ENCODE peak calls at places on chromosomes 5 and 9, in seven cellular contexts. C is Peyer's patch, M is A549, G is gastrocnemius medialis, U is aorta, A is endothelial cell of umbilical vein, X is fibroblast of mammary gland. W is an unnamed sample.

GRCh38 chr9:121975801-121976277 is 117.3 kb downstream of the TTLL11 start:
- DNase-seq in M (no peak), X (peak; percentile 58), U (no peak), C (peak; percentile 66), G (no peak), A (no peak), W (no peak)

GRCh38 chr9:136372561-136373299 is 739 bp downstream of the CARD9 start:
- DNase-seq in C (peak; percentile 69), U (peak; percentile 89), G (peak; percentile 31), A (peak; percentile 12), M (no peak), X (peak; percentile 63), W (peak; percentile 59)

GRCh38 chr5:123845356-123846100 is 333.6 kb downstream of the CSNK1G3 start:
- DNase-seq in M (no peak), X (no peak), G (no peak), A (no peak), U (no peak), C (no peak), W (no peak)

GRCh38 chr5:129199308-129199707 is 104.8 kb downstream of the ISOC1 start:
- DNase-seq in C (no peak), G (no peak), U (no peak), X (no peak), A (no peak), M (no peak), W (no peak)

GRCh38 chr9:128702949-128703615 is 779 bp downstream of the PKN3 start:
- DNase-seq in A (peak; percentile 32), U (no peak), C (no peak), G (no peak), M (peak; percentile 60), X (no peak), W (peak; percentile 59)

GRCh38 chr5:154793599-154794524 is 38.7 kb downstream of the LARP1 start:
- DNase-seq in M (no peak), A (peak; percentile 45), G (no peak), C (no peak), U (no peak), X (peak; percentile 17), W (no peak)

GRCh38 chr5:168162464-168162863 is 129.0 kb upstream of the WWC1 start:
- DNase-seq in C (no peak), A (no peak), G (no peak), X (no peak), U (no peak), M (no peak), W (no peak)

GRCh38 chr5:108516771-108517170 is 134.9 kb upstream of the FBXL17 start:
- DNase-seq in M (no peak), A (no peak), G (no peak), U (no peak), X (no peak), C (peak; percentile 70), W (no peak)

GRCh38 chr9:34584970-34585369 is 4.6 kb downstream of the CNTFR start:
- DNase-seq in C (no peak), M (no peak), X (no peak), G (no peak), A (no peak), U (peak; percentile 14), W (no peak)

GRCh38 chr5:158843305-158843704 is 256.4 kb downstream of the EBF1 start:
- DNase-seq in M (no peak), C (no peak), G (no peak), X (no peak), A (no peak), U (no peak), W (no peak)

GRCh38 chr9:99807276-99807852 is 14.3 kb upstream of the NR4A3 start:
- DNase-seq in A (peak; percentile 61), G (no peak), U (peak; percentile 73), M (peak; percentile 69), X (peak; percentile 71), C (peak; percentile 89), W (peak; percentile 49)

GRCh38 chr5:75300084-75300483 is 36.9 kb upstream of the HMGCR start:
- DNase-seq in U (no peak), C (no peak), X (no peak), G (no peak), A (no peak), M (no peak), W (no peak)

GRCh38 chr9:41229408-41230401 is 40.6 kb upstream of the ZNG1F start:
- DNase-seq in M (no peak), U (peak; percentile 45), G (peak; percentile 2), A (peak; percentile 55), C (peak; percentile 52), X (peak; percentile 24), W (peak; percentile 9)

DNA sequence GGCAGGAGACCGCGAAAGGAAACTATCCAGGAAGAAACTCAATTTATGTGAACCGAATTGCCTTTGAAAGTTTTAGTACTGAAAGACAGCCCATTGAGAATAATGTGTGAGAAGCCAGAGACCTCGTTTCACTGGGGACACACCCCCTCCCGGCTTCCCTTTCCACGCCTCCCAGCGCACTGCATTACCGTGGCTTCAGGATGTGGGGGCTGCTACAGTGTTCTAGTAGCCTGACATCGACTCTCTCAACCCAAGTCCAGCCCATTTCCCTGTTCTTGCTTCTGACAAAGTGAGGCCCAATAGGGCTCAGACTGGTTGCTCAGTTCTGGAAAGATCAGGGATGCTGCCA is 3.5 kb downstream of the PAX5 start:
- DNase-seq in C (peak; percentile 66), G (no peak), A (no peak), X (no peak), M (no peak), U (no peak), W (no peak)
- H3K4me3 ChIP-seq in C (no peak overlapping the region), G (no peak overlapping the region), A (no peak overlapping the region), X (no peak overlapping the region), M (no peak overlapping the region), U (no peak overlapping the region), W (no peak overlapping the region)

GRCh38 chr9:133948138-133948537 is 44.0 kb downstream of the VAV2 start:
- DNase-seq in X (no peak), G (no peak), U (peak; percentile 36), A (peak; percentile 91), M (no peak), C (no peak), W (no peak)

GRCh38 chr9:133945977-133946753 is 46.0 kb downstream of the VAV2 start:
- DNase-seq in M (no peak), C (no peak), G (no peak), A (no peak), X (no peak), U (peak; percentile 35), W (no peak)

GRCh38 chr9:133945314-133945975 is 46.7 kb downstream of the VAV2 start:
- DNase-seq in M (no peak), G (no peak), A (no peak), U (peak; percentile 48), X (no peak), C (peak; percentile 80), W (no peak)

GRCh38 chr9:133948571-133949485 is 43.3 kb downstream of the VAV2 start:
- DNase-seq in X (no peak), C (no peak), U (peak; percentile 37), G (no peak), M (no peak), A (no peak), W (no peak)

DNA sequence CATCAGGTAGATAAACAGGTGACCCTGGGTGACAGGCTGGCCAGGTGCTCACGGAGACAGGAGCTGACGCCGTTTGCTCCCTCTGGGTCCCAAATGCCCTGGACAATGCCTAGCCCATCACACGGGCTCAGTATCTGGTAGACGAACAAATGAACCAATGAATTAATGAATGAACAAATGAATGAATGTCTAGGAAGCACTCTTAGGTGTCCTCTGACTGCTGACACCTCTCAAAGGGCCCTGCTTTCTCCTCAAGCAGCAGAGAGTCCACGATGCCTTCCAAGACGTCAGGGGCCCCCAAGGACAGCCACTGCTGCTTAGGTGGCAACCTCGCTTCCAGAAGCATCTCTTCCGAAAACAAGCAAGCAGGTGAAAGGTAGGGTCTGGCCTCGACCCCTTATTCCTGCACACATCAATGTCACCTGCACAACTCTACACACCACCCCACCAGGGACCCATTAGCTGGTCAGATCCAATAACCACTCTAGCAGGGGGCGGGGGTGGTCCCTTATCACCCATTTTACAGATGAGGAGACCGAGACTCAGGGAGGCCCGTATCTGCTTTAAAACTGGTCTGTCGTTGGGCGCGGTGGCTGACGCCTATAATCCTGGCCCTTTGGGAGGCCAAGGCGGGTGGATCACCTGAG is 45.2 kb downstream of the VAV2 start:
- DNase-seq in G (no peak), M (no peak), X (no peak), C (no peak), A (no peak), U (peak; percentile 16), W (no peak)
- H3K4me3 ChIP-seq in G (no peak overlapping the region), M (no peak overlapping the region), X (no peak overlapping the region), C (no peak overlapping the region), A (no peak overlapping the region), U (no peak overlapping the region), W (no peak overlapping the region)

GRCh38 chr5:179260324-179261070 is 84.8 kb downstream of the ADAMTS2 start:
- DNase-seq in U (no peak), C (peak; percentile 22), X (no peak), M (no peak), A (no peak), G (no peak), W (peak; percentile 40)
- H3K4me3 ChIP-seq in U (no peak overlapping the region), C (no peak overlapping the region), X (no peak overlapping the region), M (no peak overlapping the region), A (no peak overlapping the region), G (no peak overlapping the region), W (no peak overlapping the region)

DNA sequence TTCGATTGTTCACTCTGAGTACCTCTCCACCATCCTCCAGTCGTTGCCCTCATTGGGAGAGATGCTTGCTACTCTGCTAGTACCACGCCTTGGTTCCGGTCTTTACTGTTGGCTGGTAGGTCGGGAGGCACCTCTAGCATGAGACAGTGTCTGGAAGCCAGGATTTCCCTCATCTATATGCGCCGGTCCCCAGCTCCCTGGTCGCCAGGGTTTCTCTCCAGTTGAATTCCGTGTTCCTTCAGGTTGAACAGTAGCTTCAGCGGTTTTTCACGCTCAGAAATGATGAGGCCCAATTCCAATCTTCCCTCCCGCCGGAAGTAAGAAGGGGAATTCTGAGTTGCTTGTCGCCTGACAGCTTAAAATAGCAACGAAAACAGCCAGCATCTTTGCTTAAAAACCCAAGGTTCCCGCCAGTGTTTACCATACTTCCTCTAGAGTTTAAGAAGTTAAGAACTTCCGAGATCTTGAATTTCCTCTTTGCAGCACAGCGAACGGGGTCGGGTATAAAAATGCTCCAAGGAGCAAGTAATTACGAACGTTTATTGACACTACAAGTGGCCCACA is 1.3 kb upstream of the ST8SIA4 start:
- DNase-seq in U (peak; percentile 52), M (no peak), G (no peak), X (no peak), C (peak; percentile 71), A (no peak), W (no peak)
- H3K4me3 ChIP-seq in U (peak overlapping the region; percentile 4), M (peak overlapping the region; percentile 63), G (peak overlapping the region; percentile 55), X (no peak overlapping the region), C (peak overlapping the region; percentile 63), A (no peak overlapping the region), W (no peak overlapping the region)

GRCh38 chr5:963673-964531 is 44.7 kb upstream of the NKD2 start:
- DNase-seq in X (peak; percentile 92), G (no peak), C (no peak), M (no peak), U (peak; percentile 44), A (no peak), W (no peak)
- H3K4me3 ChIP-seq in X (no peak overlapping the region), G (no peak overlapping the region), C (no peak overlapping the region), M (no peak overlapping the region), U (no peak overlapping the region), A (no peak overlapping the region), W (no peak overlapping the region)

GRCh38 chr5:66769030-66769733 is 173.0 kb downstream of the MAST4 start:
- DNase-seq in X (no peak), M (no peak), U (no peak), C (no peak), G (no peak), A (no peak), W (no peak)
- H3K4me3 ChIP-seq in X (no peak overlapping the region), M (no peak overlapping the region), U (no peak overlapping the region), C (no peak overlapping the region), G (no peak overlapping the region), A (no peak overlapping the region), W (no peak overlapping the region)

GRCh38 chr9:69326261-69326660 is 1.2 kb downstream of the ENTREP1 start:
- DNase-seq in G (no peak), C (no peak), A (no peak), U (no peak), M (no peak), X (no peak), W (no peak)
- H3K4me3 ChIP-seq in G (peak overlapping the region; percentile 54), C (no peak overlapping the region), A (no peak overlapping the region), U (no peak overlapping the region), M (no peak overlapping the region), X (no peak overlapping the region), W (no peak overlapping the region)

W was measured in SJSA1.